ENCODE peak calls at places on chromosomes 13 and 19, in six cellular contexts. T, S, H, G, Q and N are unnamed samples.

GRCh38 chr13:46051958-46052313 is 610 bp downstream of the ZC3H13 start:
- DNase-seq in T (no peak), S (no peak), H (no peak), G (no peak), Q (no peak), N (no peak)

GRCh38 chr13:88592105-88592504 is 920.9 kb downstream of the SLITRK5 start:
- DNase-seq in T (no peak), S (no peak), H (no peak), G (no peak), Q (no peak), N (no peak)

GRCh38 chr19:20038358-20039202 is 725 bp downstream of the ZNF682 start:
- DNase-seq in T (peak; percentile 28), S (peak; percentile 19), H (no peak), G (no peak), Q (no peak), N (no peak)

GRCh38 chr19:20471441-20471840 is 94.1 kb downstream of the ZNF737 start:
- DNase-seq in T (no peak), S (no peak), H (no peak), G (no peak), Q (no peak), N (no peak)

GRCh38 chr19:54541712-54542111 is 31.9 kb upstream of the LILRA2 start:
- DNase-seq in T (no peak), S (no peak), H (no peak), G (no peak), Q (no peak), N (no peak)

GRCh38 chr19:10478903-10479384 is 24.2 kb downstream of the KEAP1 start:
- DNase-seq in T (peak; percentile 85), S (peak; percentile 90), H (peak; percentile 92), G (peak; percentile 91), Q (peak; percentile 58), N (peak; percentile 93)

GRCh38 chr19:2923510-2923909 is 21.3 kb downstream of the ZNF77 start:
- DNase-seq in T (peak; percentile 23), S (no peak), H (no peak), G (no peak), Q (no peak), N (peak; percentile 51)

GRCh38 chr13:99977912-99978780 is 3.4 kb upstream of the ZIC2 start:
- DNase-seq in T (no peak), S (no peak), H (peak; percentile 84), G (no peak), Q (no peak), N (no peak)

GRCh38 chr19:16889429-16889882 is 657 bp downstream of the F2RL3 start:
- DNase-seq in T (no peak), S (no peak), H (no peak), G (no peak), Q (no peak), N (no peak)

GRCh38 chr19:11092181-11092538 is 2.9 kb downstream of the LDLR start:
- DNase-seq in T (peak; percentile 76), S (no peak), H (no peak), G (no peak), Q (peak; percentile 29), N (peak; percentile 61)

GRCh38 chr13:20702530-20702929 is 969 bp upstream of the IL17D start:
- DNase-seq in T (no peak), S (no peak), H (no peak), G (no peak), Q (no peak), N (peak; percentile 12)

GRCh38 chr13:39777527-39778061 is 122.1 kb downstream of the COG6 start:
- DNase-seq in T (peak; percentile 99), S (no peak), H (peak; percentile 41), G (no peak), Q (no peak), N (peak; percentile 95)

GRCh38 chr19:55642153-55643002 is 1.1 kb upstream of the ZNF581 start:
- DNase-seq in T (peak; percentile 51), S (no peak), H (peak; percentile 57), G (no peak), Q (no peak), N (peak; percentile 39)

GRCh38 chr19:49441210-49441959 is at the start of gene SLC17A7:
- DNase-seq in T (no peak), S (no peak), H (peak; percentile 86), G (peak; percentile 76), Q (peak; percentile 72), N (peak; percentile 28)

GRCh38 chr19:5623397-5624153 is 692 bp downstream of the SAFB start:
- DNase-seq in T (no peak), S (peak; percentile 21), H (peak; percentile 16), G (no peak), Q (no peak), N (peak; percentile 9)

GRCh38 chr13:113110048-113110851 is 4.7 kb downstream of the F7 start:
- DNase-seq in T (no peak), S (peak; percentile 33), H (no peak), G (no peak), Q (no peak), N (no peak)

GRCh38 chr13:29136341-29136740 is 316.2 kb downstream of the MTUS2 start:
- DNase-seq in T (no peak), S (no peak), H (no peak), G (no peak), Q (no peak), N (no peak)

GRCh38 chr13:76820759-76821158 is 65.4 kb downstream of the KCTD12 start:
- DNase-seq in T (no peak), S (no peak), H (no peak), G (peak; percentile 69), Q (no peak), N (peak; percentile 36)

GRCh38 chr19:34150558-34150957 is 21.7 kb upstream of the LSM14A start:
- DNase-seq in T (no peak), S (no peak), H (no peak), G (no peak), Q (no peak), N (no peak)

GRCh38 chr13:45674908-45675307 is 27.2 kb upstream of the CBY2 start:
- DNase-seq in T (peak; percentile 50), S (no peak), H (peak; percentile 75), G (no peak), Q (no peak), N (peak; percentile 94)

GRCh38 chr13:34208326-34208725 is 390.4 kb downstream of the RFC3 start:
- DNase-seq in T (peak; percentile 60), S (no peak), H (no peak), G (no peak), Q (no peak), N (peak; percentile 80)

GRCh38 chr19:54436561-54437229 is 12.3 kb upstream of the LENG8 start:
- DNase-seq in T (no peak), S (no peak), H (no peak), G (no peak), Q (no peak), N (no peak)

GRCh38 chr19:23241433-23241832 is 8.8 kb downstream of the ZNF724 start:
- DNase-seq in T (no peak), S (no peak), H (no peak), G (no peak), Q (no peak), N (no peak)

GRCh38 chr13:24864579-24864978 is 100.6 kb downstream of the RNF17 start:
- DNase-seq in T (no peak), S (no peak), H (no peak), G (no peak), Q (no peak), N (no peak)

GRCh38 chr13:75049936-75050335 is 432.0 kb downstream of the TBC1D4 start:
- DNase-seq in T (peak; percentile 9), S (no peak), H (no peak), G (no peak), Q (no peak), N (no peak)

GRCh38 chr19:56748443-56748842 is 76.9 kb upstream of the ZNF835 start:
- DNase-seq in T (peak; percentile 12), S (no peak), H (no peak), G (no peak), Q (no peak), N (no peak)

GRCh38 chr13:40994581-40995230 is 24.4 kb downstream of the ELF1 start:
- DNase-seq in T (no peak), S (no peak), H (no peak), G (no peak), Q (peak; percentile 46), N (no peak)

GRCh38 chr19:39362682-39363657 is 20.7 kb downstream of the SAMD4B start:
- DNase-seq in T (peak; percentile 78), S (no peak), H (no peak), G (peak; percentile 54), Q (no peak), N (peak; percentile 86)